ENCODE peak calls at places on chromosome 7, in five cellular contexts. P is mammary epithelial cell; O is HT-29; L is IMR-90; X is CD8-positive, alpha-beta T cell. N is an unnamed sample.

GRCh38 chr7:134948736-134949135 is 37.6 kb upstream of the AGBL3 start:
- DNase-seq in P (no peak), O (no peak), L (peak; percentile 37), X (no peak), N (no peak)

GRCh38 chr7:116836911-116837310 is 25.5 kb upstream of the CAPZA2 start:
- DNase-seq in P (peak; percentile 76), O (peak; percentile 28), L (no peak), X (no peak), N (no peak)

GRCh38 chr7:29871787-29872398 is 65.6 kb downstream of the WIPF3 start:
- DNase-seq in P (no peak), O (no peak), L (peak; percentile 41), X (no peak), N (no peak)

GRCh38 chr7:157508477-157508881 is 171.7 kb downstream of the DNAJB6 start:
- DNase-seq in P (no peak), O (no peak), L (no peak), X (no peak), N (no peak)

GRCh38 chr7:90835861-90836260 is 239.7 kb downstream of the CDK14 start:
- DNase-seq in P (peak; percentile 21), O (no peak), L (no peak), X (no peak), N (no peak)

GRCh38 chr7:150994141-150994837 is 3.5 kb downstream of the NOS3 start:
- DNase-seq in P (no peak), O (no peak), L (no peak), X (no peak), N (no peak)

GRCh38 chr7:57412618-57413017 is 37.4 kb upstream of the ZNF716 start:
- DNase-seq in P (no peak), O (no peak), L (no peak), X (no peak), N (no peak)

GRCh38 chr7:148021507-148022045 is 569.0 kb upstream of the C7orf33 start:
- DNase-seq in P (no peak), O (no peak), L (no peak), X (no peak), N (no peak)

GRCh38 chr7:130941322-130942210 is 207.6 kb upstream of the KLF14 start:
- DNase-seq in P (peak; percentile 79), O (peak; percentile 89), L (peak; percentile 84), X (no peak), N (no peak)